ENCODE peak calls at places on chromosomes 5 and 9, in eight cellular contexts. A is sigmoid colon, T is stomach, E is transverse colon, U is tibial nerve, V is suprapubic skin, R is HepG2, X is H1. O is an unnamed sample. For H3K36me3, the result is how much of the 10 kb centered on the place peaks cover.

GRCh38 chr5:177300236-177300880 is 3.2 kb downstream of the RAB24 start:
- DNase-seq in E (peak), X (no peak), V (no peak), A (peak), U (peak), R (no peak), T (peak), O (no peak)

GRCh38 chr9:80839821-80840670 is 849.3 kb downstream of the TLE1 start:
- DNase-seq in R (no peak), E (no peak), T (no peak), U (no peak), V (no peak), X (no peak), A (no peak), O (no peak)

GRCh38 chr5:159849437-159850191 is 66.7 kb upstream of the ADRA1B start:
- DNase-seq in X (no peak), T (no peak), V (no peak), E (no peak), U (no peak), R (no peak), A (peak), O (no peak)

GRCh38 chr5:71899865-71900342 is 180.8 kb downstream of the CARTPT start:
- DNase-seq in T (no peak), U (no peak), X (no peak), A (no peak), V (no peak), E (no peak), R (no peak), O (no peak)

GRCh38 chr5:22649076-22649475 is 204.1 kb downstream of the CDH12 start:
- DNase-seq in R (no peak), X (no peak), A (no peak), E (no peak), T (peak), V (no peak), U (no peak), O (no peak)

GRCh38 chr5:174533771-174534221 is 190.6 kb upstream of the MSX2 start:
- DNase-seq in E (no peak), T (no peak), X (no peak), A (no peak), R (no peak), V (no peak), U (no peak), O (no peak)

GRCh38 chr5:163712011-163712410 is 206.6 kb downstream of the MAT2B start:
- DNase-seq in E (no peak), U (no peak), X (no peak), V (no peak), T (no peak), R (no peak), A (no peak), O (no peak)

GRCh38 chr5:123007771-123008170 is 28.8 kb downstream of the PPIC start:
- DNase-seq in E (no peak), V (no peak), A (no peak), X (no peak), T (no peak), R (no peak), U (no peak), O (no peak)

GRCh38 chr5:2683720-2684119 is 67.8 kb downstream of the IRX2 start:
- DNase-seq in U (no peak), R (no peak), T (no peak), X (no peak), V (peak), E (no peak), A (no peak), O (no peak)

GRCh38 chr5:160369990-160370712 is at the start of gene C1QTNF2:
- DNase-seq in U (no peak), E (peak), V (peak), T (peak), R (no peak), A (peak), X (no peak), O (peak)

DNA sequence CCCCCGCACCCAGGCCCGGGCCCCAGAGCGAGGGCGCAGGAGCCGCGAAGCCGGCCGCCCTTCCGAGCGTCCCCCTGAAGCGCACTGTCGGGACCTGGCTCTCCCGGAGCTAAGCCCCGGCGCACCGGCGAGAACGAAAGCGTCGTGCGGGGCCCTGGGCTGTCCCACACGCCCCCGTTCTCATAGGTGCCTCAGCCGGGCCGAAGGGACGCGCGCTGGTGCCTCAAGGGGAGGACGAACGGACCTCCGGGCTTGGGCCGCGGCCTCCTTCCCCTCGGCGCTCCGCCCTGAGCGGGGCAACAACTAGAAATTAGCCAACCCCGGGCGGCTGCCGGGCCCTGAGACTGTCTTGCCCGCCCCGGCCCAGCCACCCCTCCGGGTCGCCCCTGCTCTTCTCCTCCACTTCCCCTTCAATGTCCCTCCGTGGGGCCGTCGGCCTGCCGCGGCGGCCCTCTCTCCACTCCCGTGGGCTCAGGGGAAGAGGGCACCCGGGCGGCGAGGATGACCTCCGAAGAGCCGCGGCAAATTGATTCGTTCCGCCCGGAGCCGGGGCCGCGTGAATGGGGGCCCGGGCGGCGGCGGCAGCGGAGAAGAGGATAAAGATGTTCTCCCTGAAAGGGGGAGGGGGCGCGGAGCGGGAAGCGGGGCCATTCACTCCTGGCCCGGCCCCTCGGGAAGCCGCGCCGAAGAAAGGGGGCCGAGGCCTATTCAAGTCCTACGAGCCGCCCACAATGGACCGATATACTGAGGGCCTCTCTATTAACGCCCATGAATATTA is 3.5 kb upstream of the PRDM12 start:
- DNase-seq in R (no peak), V (no peak), E (no peak), T (no peak), X (no peak), A (no peak), U (no peak), O (no peak)
- H3K4me3 ChIP-seq in R (peak), V (peak), E (no peak), T (peak), X (peak), A (peak), U (peak), O (peak)

GRCh38 chr5:65612298-65612907 is 11.7 kb downstream of the TRIM23 start:
- DNase-seq in A (no peak), T (no peak), X (no peak), E (no peak), R (no peak), V (no peak), U (no peak), O (no peak)
- H3K36me3 ChIP-seq in A (under half), T (half or more), X (under half), E (under half), R (under half), V (half or more), U (under half), O (under half)

GRCh38 chr5:172453986-172454354 is 355 bp downstream of the SH3PXD2B start:
- DNase-seq in V (no peak), T (no peak), E (peak), X (no peak), U (no peak), R (no peak), A (peak), O (peak)
- TF ChIP-seq EP300 in V (no peak), T (no peak), E (no peak), X (no peak), U (no peak), R (no peak), A (no peak), O (no peak)

GRCh38 chr9:113992276-113992951 is 85.7 kb downstream of the AMBP start:
- DNase-seq in U (peak), X (no peak), A (no peak), R (no peak), T (peak), V (peak), E (no peak), O (peak)
- H3K4me3 ChIP-seq in U (no peak), X (no peak), A (peak), R (no peak), T (no peak), V (no peak), E (no peak), O (no peak)

DNA sequence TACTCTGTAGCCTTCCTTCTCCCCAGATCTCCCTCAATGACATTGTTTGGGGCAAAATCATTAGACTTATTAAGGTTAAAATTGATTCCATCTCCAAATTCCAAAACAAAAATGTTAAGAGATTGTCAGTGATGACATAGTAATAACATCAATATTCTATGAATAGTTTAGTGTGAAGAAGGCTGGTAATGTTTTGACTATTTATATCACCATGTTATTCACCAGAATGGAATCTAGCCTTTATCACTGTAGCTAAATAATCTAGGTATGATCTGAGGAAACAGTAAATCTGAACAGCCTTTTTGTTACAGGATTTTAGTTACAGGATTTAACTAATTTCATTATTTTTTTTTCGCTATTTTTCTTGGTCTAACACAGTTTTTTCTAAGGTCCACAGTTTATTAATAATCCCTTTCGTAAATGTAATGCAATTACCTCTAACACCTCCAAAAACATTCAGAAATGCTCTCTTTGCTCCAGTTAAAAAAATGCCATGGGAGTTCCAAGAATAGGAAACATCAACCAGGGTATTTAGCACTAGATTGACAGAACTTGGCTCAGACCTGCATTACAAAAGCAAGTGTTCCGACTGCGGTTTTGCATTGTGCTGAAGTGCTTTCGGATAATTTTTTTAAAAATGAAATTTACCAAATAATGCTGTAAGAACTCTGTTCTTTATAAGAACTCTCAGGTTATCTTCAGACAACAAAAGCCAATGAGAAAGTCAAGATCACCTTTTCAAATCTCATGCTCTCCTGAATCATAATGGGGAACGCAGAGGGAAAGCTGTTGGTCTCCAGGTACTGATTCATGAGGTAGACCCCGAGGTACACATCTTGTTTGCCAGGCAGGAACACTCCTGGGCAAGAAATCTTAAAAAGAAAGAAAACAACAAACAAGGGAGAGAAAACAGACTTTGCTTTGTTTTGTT is 664 bp upstream of the PLPP6 start:
- DNase-seq in E (no peak), A (no peak), U (no peak), T (no peak), V (no peak), X (no peak), R (no peak), O (no peak)
- H3K36me3 ChIP-seq in E (under half), A (under half), U (under half), T (under half), V (under half), X (under half), R (under half), O (under half)

GRCh38 chr5:64768358-64769312 is at the start of the genes CWC27 and SREK1IP1:
- DNase-seq in A (peak), E (peak), U (peak), V (peak), T (peak), R (peak), X (peak), O (peak)

GRCh38 chr5:64769856-64770255 is 1.1 kb downstream of the CWC27 start:
- DNase-seq in U (no peak), T (no peak), E (no peak), R (no peak), V (no peak), X (no peak), A (no peak), O (no peak)

GRCh38 chr5:64775288-64775687 is 6.6 kb downstream of the CWC27 start:
- DNase-seq in A (no peak), V (no peak), R (no peak), X (no peak), U (no peak), T (no peak), E (no peak), O (no peak)

GRCh38 chr5:64773533-64773932 is 4.8 kb downstream of the CWC27 start:
- DNase-seq in T (no peak), X (no peak), A (no peak), R (no peak), E (no peak), V (no peak), U (no peak), O (no peak)

DNA sequence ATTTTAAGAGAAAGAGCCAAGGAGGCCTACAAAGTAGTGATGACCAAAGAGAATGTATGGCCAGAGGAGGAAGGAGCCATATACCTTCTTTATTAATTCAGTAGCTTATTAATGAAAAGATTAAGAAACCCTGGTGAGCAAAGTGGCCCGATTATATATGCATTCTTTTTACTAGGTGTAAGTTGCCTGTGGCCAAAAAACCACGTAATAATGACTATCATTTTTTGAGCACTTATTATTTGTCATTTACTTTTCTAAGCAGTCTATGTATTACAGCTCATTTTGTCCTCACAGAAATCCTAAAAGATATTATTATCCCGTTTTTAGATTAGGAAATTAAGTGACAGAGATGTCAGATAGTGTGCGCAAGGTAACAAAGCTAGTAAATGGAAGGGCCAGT is 3.0 kb downstream of the CWC27 start:
- DNase-seq in E (no peak), A (no peak), R (no peak), T (no peak), X (no peak), V (no peak), U (no peak), O (no peak)
- TF ChIP-seq EP300 in E (no peak), A (no peak), R (no peak), T (no peak), X (no peak), V (no peak), U (no peak), O (no peak)

GRCh38 chr9:113986931-113987330 is 91.2 kb downstream of the AMBP start:
- DNase-seq in R (no peak), A (no peak), U (no peak), E (no peak), T (no peak), V (no peak), X (no peak), O (no peak)

GRCh38 chr9:113987526-113987925 is 90.6 kb downstream of the AMBP start:
- DNase-seq in T (no peak), X (no peak), U (no peak), A (no peak), E (no peak), R (no peak), V (no peak), O (no peak)

GRCh38 chr9:113989781-113990569 is 88.1 kb downstream of the AMBP start:
- DNase-seq in U (no peak), V (peak), A (no peak), R (no peak), T (no peak), X (no peak), E (no peak), O (no peak)

GRCh38 chr9:113988951-113989780 is 88.9 kb downstream of the AMBP start:
- DNase-seq in X (no peak), U (peak), A (peak), T (no peak), V (no peak), R (no peak), E (no peak), O (no peak)

DNA sequence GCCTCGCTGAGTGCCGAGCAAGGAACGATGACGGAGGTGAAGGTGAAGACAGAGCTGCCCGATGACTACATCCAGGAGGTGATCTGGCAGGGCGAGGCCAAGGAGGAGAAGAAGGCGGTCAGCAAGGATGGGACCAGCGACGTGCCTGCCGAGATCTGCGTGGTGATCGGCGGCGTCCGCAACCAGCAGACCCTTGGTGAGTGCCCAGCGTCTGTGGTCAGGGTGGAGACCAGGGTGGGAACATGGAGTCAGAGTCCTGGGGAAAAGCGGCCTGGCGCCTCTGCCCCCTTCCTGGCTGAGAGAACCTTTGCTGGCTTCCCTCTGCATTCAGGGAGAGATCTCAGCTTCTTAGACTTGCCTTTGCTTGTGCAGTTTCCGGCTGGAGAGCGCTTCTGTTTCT is 89.7 kb downstream of the AMBP start:
- DNase-seq in X (no peak), R (no peak), V (no peak), E (no peak), U (no peak), T (no peak), A (no peak), O (no peak)
- H3K4me3 ChIP-seq in X (no peak), R (no peak), V (no peak), E (no peak), U (no peak), T (no peak), A (no peak), O (no peak)

O was measured in ovary.